ENCODE peak calls at places on chromosome 7, in six cellular contexts. L is GDM1; W is NCI-H1092; U is myocyte; M is NT2/D1; V is activated T-helper 2 cell treated with anti-CD3 and anti-CD28 coated beads, Interferon-gamma antibody, Interleukin-2, Interleukin-4, amounts not matched to agents 10 μg/mL and 5 μg/mL and 100 μg/mL, durations not matched to agents 14 hours and 24 hours and 36 hours. R is an unnamed sample.

GRCh38 chr7:64180989-64181388 is 26.0 kb upstream of the ZNF735 start:
- DNase-seq in V (no peak), U (no peak), L (no peak), W (no peak), M (peak), R (no peak)

GRCh38 chr7:29140873-29141468 is 5.4 kb downstream of the CPVL start:
- DNase-seq in U (no peak), M (no peak), L (no peak), V (no peak), W (no peak), R (no peak)

GRCh38 chr7:35975851-35976454 is 175.1 kb downstream of the SEPTIN7 start:
- DNase-seq in W (peak), L (peak), M (peak), V (peak), U (peak), R (peak)

GRCh38 chr7:66247387-66248078 is 42.4 kb downstream of the TPST1 start:
- DNase-seq in U (no peak), V (no peak), W (no peak), M (no peak), L (no peak), R (no peak)

GRCh38 chr7:29449569-29450260 is 113.9 kb upstream of the PRR15 start:
- DNase-seq in U (no peak), V (no peak), L (no peak), W (no peak), M (no peak), R (peak)

GRCh38 chr7:82335927-82336326 is 107.7 kb downstream of the CACNA2D1 start:
- DNase-seq in W (peak), V (no peak), U (peak), L (no peak), M (no peak), R (peak)

GRCh38 chr7:29565982-29566746 is 2.5 kb downstream of the PRR15 start:
- DNase-seq in L (no peak), U (no peak), W (no peak), M (no peak), V (no peak), R (no peak)

GRCh38 chr7:151427705-151428392 is 12.1 kb downstream of the CRYGN start:
- DNase-seq in U (no peak), M (no peak), L (no peak), V (no peak), W (no peak), R (no peak)

GRCh38 chr7:108535257-108535656 is 9.3 kb upstream of the PNPLA8 start:
- DNase-seq in W (no peak), V (no peak), U (no peak), M (no peak), L (no peak), R (no peak)

GRCh38 chr7:74199551-74200355 is 10.1 kb upstream of the LAT2 start:
- DNase-seq in V (no peak), W (no peak), U (no peak), L (no peak), M (no peak), R (peak)

GRCh38 chr7:147640821-147641220 is 949.7 kb upstream of the C7orf33 start:
- DNase-seq in W (no peak), L (no peak), U (no peak), M (no peak), V (no peak), R (no peak)

GRCh38 chr7:79430391-79430790 is 23.1 kb downstream of the MAGI2 start:
- DNase-seq in W (no peak), V (no peak), M (no peak), U (no peak), L (no peak), R (no peak)

GRCh38 chr7:116432517-116432916 is 67.0 kb upstream of the CAV2 start:
- DNase-seq in M (no peak), W (no peak), L (no peak), U (no peak), V (no peak), R (no peak)

R was measured in prostate gland.